ENCODE peak calls at places on chromosomes 13 and 19, in eight cellular contexts. J is ovary, V is heart right ventricle, I is colonic mucosa, U is upper lobe of left lung, B is lung, H is uterus, L is transverse colon. K is an unnamed sample.
A peak's percentile ranks its signal among the peaks of the same experiment; 100 is the strongest.

GRCh38 chr19:16328824-16329482 is 4.3 kb downstream of the KLF2 start:
- DNase-seq in J (no peak), H (no peak), B (no peak), I (no peak), L (no peak), V (no peak), U (no peak), K (peak; percentile 51)

GRCh38 chr13:77002590-77003190 is 10.8 kb downstream of the CLN5 start:
- DNase-seq in B (no peak), H (no peak), I (no peak), U (no peak), V (no peak), J (no peak), L (no peak), K (no peak)

GRCh38 chr13:50131998-50132936 is 117.0 kb downstream of the KCNRG start:
- DNase-seq in U (no peak), B (no peak), L (no peak), J (no peak), I (no peak), V (no peak), H (no peak), K (peak; percentile 51)

GRCh38 chr13:51520524-51520923 is 63.7 kb upstream of the WDFY2 start:
- DNase-seq in I (no peak), B (no peak), L (no peak), V (no peak), U (no peak), H (no peak), J (no peak), K (peak; percentile 18)

GRCh38 chr13:98454389-98454881 is 122.5 kb downstream of the STK24 start:
- DNase-seq in L (no peak), H (no peak), J (no peak), V (no peak), I (no peak), U (no peak), B (no peak), K (no peak)

GRCh38 chr13:35469781-35470380 is 6.6 kb downstream of the MAB21L1 start:
- DNase-seq in I (no peak), U (no peak), B (no peak), H (no peak), J (no peak), L (no peak), V (no peak), K (no peak)

GRCh38 chr13:41064493-41064892 is 3.2 kb downstream of the WBP4 start:
- DNase-seq in I (no peak), J (no peak), U (no peak), L (no peak), V (no peak), B (no peak), H (no peak), K (no peak)

GRCh38 chr13:35830850-35831450 is 300.2 kb downstream of the DCLK1 start:
- DNase-seq in H (no peak), J (no peak), B (no peak), L (no peak), U (no peak), I (no peak), V (no peak), K (no peak)

GRCh38 chr19:38486731-38487336 is 53.3 kb downstream of the RYR1 start:
- DNase-seq in U (no peak), B (no peak), I (no peak), J (no peak), L (no peak), V (no peak), H (no peak), K (no peak)

GRCh38 chr19:1650627-1651009 is 1.8 kb downstream of the TCF3 start:
- DNase-seq in L (no peak), U (no peak), V (no peak), B (no peak), J (no peak), I (no peak), H (no peak), K (peak; percentile 73)
- TF ChIP-seq CTCF in L (no peak), U (no peak), V (no peak), B (no peak), J (no peak), I (no peak), H (no peak), K (no peak)

GRCh38 chr19:17605761-17606745 is 50.6 kb downstream of the COLGALT1 start:
- DNase-seq in U (peak; percentile 94), H (peak; percentile 44), V (peak; percentile 44), J (peak; percentile 89), I (peak; percentile 70), L (peak; percentile 72), B (peak; percentile 76), K (peak; percentile 89)
- TF ChIP-seq CTCF in U (peak; percentile 85), H (peak; percentile 56), V (peak; percentile 68), J (peak; percentile 62), I (peak; percentile 16), L (peak; percentile 36), B (peak; percentile 29), K (peak; percentile 75)

GRCh38 chr19:14089662-14090508 is 666 bp downstream of the SAMD1 start:
- DNase-seq in B (no peak), H (peak; percentile 53), J (peak; percentile 71), L (peak; percentile 63), I (no peak), U (peak; percentile 92), V (no peak), K (peak; percentile 64)

GRCh38 chr19:14088634-14089411 is 1.7 kb downstream of the SAMD1 start:
- DNase-seq in I (no peak), L (no peak), V (no peak), U (peak; percentile 74), J (no peak), B (no peak), H (no peak), K (no peak)

GRCh38 chr19:14090509-14091085 is at the start of gene SAMD1:
- DNase-seq in U (peak; percentile 96), L (peak; percentile 93), V (peak; percentile 93), J (peak; percentile 90), I (peak; percentile 88), B (peak; percentile 87), H (peak; percentile 88), K (peak; percentile 92)

GRCh38 chr19:14091086-14091884 is 734 bp upstream of the SAMD1 start:
- DNase-seq in L (peak; percentile 89), V (peak; percentile 56), B (no peak), I (peak; percentile 84), U (peak; percentile 95), H (peak; percentile 80), J (peak; percentile 85), K (peak; percentile 79)

DNA sequence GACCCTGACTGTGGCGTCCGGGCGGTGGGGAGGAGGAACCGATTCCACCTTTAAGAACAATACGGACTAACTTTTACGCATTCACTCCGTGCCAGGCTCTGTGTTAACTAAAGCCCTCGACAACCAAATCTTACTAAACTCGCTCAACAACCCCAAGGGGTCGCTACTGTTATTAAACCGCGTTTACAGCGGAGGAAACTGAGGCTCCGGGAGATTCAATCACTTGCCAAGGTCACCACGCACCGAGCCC is 1.2 kb downstream of the SAMD1 start:
- DNase-seq in B (no peak), L (no peak), J (no peak), U (no peak), V (no peak), I (no peak), H (no peak), K (no peak)
- TF ChIP-seq CTCF in B (no peak), L (no peak), J (no peak), U (no peak), V (peak; percentile 21), I (no peak), H (no peak), K (peak; percentile 51)

GRCh38 chr19:45117666-45118065 is 24.7 kb downstream of the PPP1R37 start:
- DNase-seq in V (no peak), J (no peak), U (no peak), L (no peak), H (no peak), I (peak; percentile 45), B (no peak), K (peak; percentile 53)

GRCh38 chr19:45113628-45114027 is 20.6 kb downstream of the PPP1R37 start:
- DNase-seq in V (no peak), J (no peak), B (no peak), H (no peak), U (no peak), L (peak; percentile 69), I (peak; percentile 80), K (no peak)

GRCh38 chr19:45114116-45114515 is 21.1 kb downstream of the PPP1R37 start:
- DNase-seq in J (no peak), U (no peak), B (no peak), L (no peak), H (no peak), I (no peak), V (no peak), K (no peak)

GRCh38 chr19:45117167-45117594 is 24.2 kb downstream of the PPP1R37 start:
- DNase-seq in H (no peak), U (no peak), B (no peak), V (no peak), J (no peak), I (no peak), L (peak; percentile 65), K (peak; percentile 93)

DNA sequence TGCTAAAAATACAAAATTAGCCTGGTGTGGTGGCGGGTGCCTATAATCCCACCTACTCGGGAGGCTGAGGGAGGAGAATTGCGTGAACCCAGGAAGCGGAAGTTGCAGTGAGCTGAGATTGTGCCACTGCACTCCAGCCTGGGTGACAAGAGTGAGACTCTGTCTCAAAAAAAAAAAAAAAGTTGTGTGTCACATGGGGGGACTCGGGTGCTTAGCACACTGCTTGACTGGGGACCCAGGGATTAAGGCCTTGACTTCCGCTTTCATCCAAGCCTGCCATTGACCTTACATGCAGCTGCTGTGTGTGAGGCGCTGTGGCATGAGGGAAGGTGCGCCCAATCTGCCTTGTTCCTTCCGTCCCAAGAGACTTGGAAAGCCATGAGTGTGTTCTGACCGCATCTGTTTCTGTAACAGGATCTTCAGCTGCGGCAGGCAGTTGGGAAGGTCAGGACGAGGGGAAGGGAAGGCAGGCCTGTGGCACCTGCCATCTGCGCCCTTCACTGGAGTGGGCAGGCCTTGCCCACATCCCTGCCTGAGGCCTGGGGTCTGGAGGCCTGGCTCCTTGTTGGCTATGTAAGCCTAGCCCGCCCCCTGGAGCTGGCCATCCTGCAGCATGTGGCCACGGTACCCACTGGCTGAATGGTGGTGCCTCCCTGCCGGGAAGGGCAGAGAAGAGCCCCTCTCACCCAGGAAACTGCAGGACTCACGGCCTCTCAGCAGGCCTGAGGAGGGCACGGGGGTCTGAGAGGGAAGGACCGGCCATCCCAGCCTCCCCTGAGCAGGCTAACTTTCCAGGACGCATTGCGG is 23.0 kb downstream of the PPP1R37 start:
- DNase-seq in U (no peak), I (no peak), B (no peak), L (no peak), V (no peak), H (no peak), J (no peak), K (no peak)
- TF ChIP-seq CTCF in U (no peak), I (no peak), B (no peak), L (no peak), V (no peak), H (no peak), J (no peak), K (no peak)

DNA sequence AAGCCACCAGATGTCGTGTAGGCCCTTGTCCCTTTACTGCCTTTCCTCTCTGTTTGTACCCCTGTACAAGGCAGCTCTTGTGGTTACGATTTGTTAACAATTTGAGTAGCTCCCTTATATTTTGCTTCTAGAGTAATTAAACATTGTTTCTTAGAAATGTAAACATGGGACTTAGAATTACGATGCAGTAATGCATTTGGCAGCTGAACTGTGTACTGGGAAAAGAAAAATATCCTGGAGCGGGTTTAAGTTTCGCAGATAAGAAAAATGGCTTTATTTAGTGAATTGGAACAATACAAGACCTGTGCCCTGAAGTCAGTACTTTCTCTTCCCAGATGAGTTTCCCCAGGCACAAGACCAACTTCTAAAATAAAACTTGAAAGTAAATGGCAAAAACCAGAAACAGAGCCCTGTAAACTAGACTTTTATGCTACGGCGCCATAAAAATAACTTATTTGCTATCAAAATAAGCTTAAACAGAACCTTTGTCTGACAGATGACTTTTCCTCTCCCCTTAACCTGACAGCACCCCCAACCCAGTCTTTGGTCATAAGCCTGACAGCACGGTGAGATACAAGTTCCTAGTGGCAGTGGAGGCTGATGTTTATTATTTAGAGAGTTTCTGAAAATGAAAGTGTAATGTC is 63.0 kb downstream of the LRCH1 start:
- DNase-seq in J (no peak), B (no peak), L (no peak), I (no peak), U (no peak), H (no peak), V (no peak), K (no peak)
- TF ChIP-seq CTCF in J (no peak), B (no peak), L (no peak), I (no peak), U (no peak), H (no peak), V (no peak), K (no peak)

K was measured in activated CD8-positive, alpha-beta T cell treated with anti-CD3 and anti-CD28 coated beads for 36 hours.